ENCODE peak calls at places on chromosomes 4 and X, in nine cellular contexts. K is GM12891, M is body of pancreas, R is lower leg skin, V is tibial nerve, A is vagina, T is A549, Z is sigmoid colon, X is suprapubic skin. B is an unnamed sample.

GRCh38 chr4:48305508-48305907 is 35.8 kb upstream of the SLAIN2 start:
- DNase-seq in K (no peak), M (no peak), R (no peak), V (no peak), A (no peak), T (no peak), Z (no peak), X (no peak), B (no peak)

GRCh38 chr4:159503243-159503642 is 400.4 kb downstream of the RAPGEF2 start:
- DNase-seq in K (no peak), M (no peak), R (no peak), V (no peak), A (no peak), T (no peak), Z (no peak), X (no peak), B (no peak)

GRCh38 chrX:37405954-37406353 is 56.8 kb downstream of the PRRG1 start:
- DNase-seq in K (no peak), M (no peak), R (no peak), V (no peak), A (no peak), T (no peak), Z (no peak), X (no peak), B (no peak)

GRCh38 chr4:72505314-72505744 is 63.7 kb downstream of the ADAMTS3 start:
- DNase-seq in K (no peak), M (peak), R (no peak), V (no peak), A (no peak), T (peak), Z (no peak), X (no peak), B (no peak)

GRCh38 chr4:73852771-73853170 is 325 bp upstream of the PF4V1 start:
- DNase-seq in K (no peak), M (no peak), R (no peak), V (no peak), A (no peak), T (no peak), Z (no peak), X (no peak), B (no peak)

GRCh38 chr4:151806511-151806927 is 45.7 kb upstream of the GATB start:
- DNase-seq in K (no peak), M (no peak), R (no peak), V (no peak), A (no peak), T (no peak), Z (no peak), X (no peak), B (peak)

GRCh38 chr4:119040711-119041185 is 94.9 kb upstream of the MYOZ2 start:
- DNase-seq in K (no peak), M (no peak), R (no peak), V (no peak), A (no peak), T (no peak), Z (no peak), X (no peak), B (no peak)

GRCh38 chrX:16392597-16392996 is 225.3 kb downstream of the MAGEB17 start:
- DNase-seq in K (no peak), M (no peak), R (no peak), V (no peak), A (no peak), T (no peak), Z (no peak), X (no peak), B (no peak)

GRCh38 chr4:15659768-15660394 is 4.7 kb upstream of the FBXL5 start:
- DNase-seq in K (no peak), M (no peak), R (peak), V (no peak), A (no peak), T (no peak), Z (no peak), X (no peak), B (no peak)

GRCh38 chrX:44872319-44872816 is 620 bp upstream of the KDM6A start:
- DNase-seq in K (no peak), M (peak), R (peak), V (peak), A (no peak), T (no peak), Z (peak), X (peak), B (no peak)

GRCh38 chrX:10769696-10770619 is 149.6 kb upstream of the MID1 start:
- DNase-seq in K (no peak), M (no peak), R (no peak), V (no peak), A (no peak), T (no peak), Z (no peak), X (no peak), B (no peak)

GRCh38 chrX:69968956-69969355 is 80.8 kb downstream of the AWAT2 start:
- DNase-seq in K (no peak), M (no peak), R (no peak), V (peak), A (no peak), T (no peak), Z (no peak), X (no peak), B (no peak)

GRCh38 chr4:76830612-76831474 is 67.1 kb downstream of the SOWAHB start:
- DNase-seq in K (no peak), M (peak), R (no peak), V (no peak), A (no peak), T (peak), Z (no peak), X (no peak), B (peak)

GRCh38 chr4:144799486-144799885 is 153.5 kb downstream of the HHIP start:
- DNase-seq in K (no peak), M (no peak), R (no peak), V (no peak), A (no peak), T (no peak), Z (no peak), X (no peak), B (no peak)

GRCh38 chr4:138405934-138406567 is 163.9 kb upstream of the SLC7A11 start:
- DNase-seq in K (no peak), M (no peak), R (no peak), V (no peak), A (no peak), T (no peak), Z (no peak), X (no peak), B (no peak)

DNA sequence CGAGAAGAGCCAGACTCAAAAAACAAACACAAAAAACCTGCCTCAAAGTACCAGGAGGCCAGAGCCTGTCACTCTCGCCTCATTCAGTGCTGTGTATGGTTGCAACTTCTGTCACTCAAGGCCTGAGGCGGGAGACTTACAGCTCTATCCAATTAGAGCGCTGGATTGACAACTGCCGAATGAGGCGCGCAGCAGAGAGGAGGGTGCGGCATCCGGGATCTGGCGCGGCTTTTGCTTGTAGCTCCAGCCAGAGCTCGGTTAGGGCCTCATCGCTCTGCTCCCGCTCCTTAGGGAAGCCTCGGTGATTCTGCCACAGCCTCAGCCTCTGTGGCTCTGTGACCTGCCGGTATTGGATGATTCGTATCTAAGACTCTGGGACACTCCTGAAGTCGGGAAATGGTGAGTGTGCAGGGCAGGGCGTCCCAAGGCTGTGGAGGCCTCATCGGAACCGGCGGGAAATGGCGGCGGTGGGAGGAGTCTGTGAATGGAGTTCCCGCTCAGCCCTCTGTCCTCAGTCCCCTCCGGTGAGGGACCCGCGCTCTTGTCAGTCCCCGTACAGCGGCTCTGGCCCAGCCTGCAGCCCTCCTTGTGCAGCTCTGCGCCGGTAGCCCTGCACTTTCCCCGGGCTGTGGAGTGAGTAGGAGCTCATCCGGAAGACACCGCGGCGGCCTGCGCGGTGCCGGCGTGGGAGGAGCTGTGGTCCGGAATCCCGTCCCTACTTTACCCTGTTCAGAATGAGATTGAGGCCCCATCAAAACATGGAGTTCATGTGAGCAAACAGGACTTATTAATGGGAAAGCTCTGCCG is at the start of gene ZNF718:
- DNase-seq in K (peak), M (peak), R (peak), V (peak), A (peak), T (peak), Z (peak), X (peak), B (no peak)
- TF ChIP-seq POLR2A in K (peak), M (peak), R (no peak), V (peak), A (peak), T (peak), Z (peak), X (no peak), B (peak)

GRCh38 chr4:183659029-183659870 is at the start of the genes RWDD4 and TRAPPC11:
- DNase-seq in K (peak), M (peak), R (peak), V (peak), A (no peak), T (peak), Z (peak), X (peak), B (peak)
- TF ChIP-seq POLR2A in K (no peak), M (peak), R (no peak), V (peak), A (peak), T (peak), Z (peak), X (peak), B (peak)

GRCh38 chr4:98659741-98660507 is 1.5 kb upstream of the TSPAN5 start:
- DNase-seq in K (no peak), M (no peak), R (no peak), V (no peak), A (no peak), T (peak), Z (no peak), X (no peak), B (peak)
- TF ChIP-seq POLR2A in K (no peak), M (no peak), R (no peak), V (no peak), A (no peak), T (no peak), Z (no peak), X (no peak), B (no peak)

GRCh38 chr4:155299103-155299502 is 77.7 kb downstream of the MAP9 start:
- DNase-seq in K (no peak), M (no peak), R (no peak), V (no peak), A (no peak), T (no peak), Z (no peak), X (no peak), B (no peak)

GRCh38 chr4:155307731-155308277 is 69.0 kb downstream of the MAP9 start:
- DNase-seq in K (no peak), M (no peak), R (no peak), V (no peak), A (no peak), T (no peak), Z (no peak), X (no peak), B (no peak)

GRCh38 chr4:155305619-155306018 is 71.1 kb downstream of the MAP9 start:
- DNase-seq in K (no peak), M (no peak), R (no peak), V (no peak), A (no peak), T (no peak), Z (no peak), X (no peak), B (no peak)

DNA sequence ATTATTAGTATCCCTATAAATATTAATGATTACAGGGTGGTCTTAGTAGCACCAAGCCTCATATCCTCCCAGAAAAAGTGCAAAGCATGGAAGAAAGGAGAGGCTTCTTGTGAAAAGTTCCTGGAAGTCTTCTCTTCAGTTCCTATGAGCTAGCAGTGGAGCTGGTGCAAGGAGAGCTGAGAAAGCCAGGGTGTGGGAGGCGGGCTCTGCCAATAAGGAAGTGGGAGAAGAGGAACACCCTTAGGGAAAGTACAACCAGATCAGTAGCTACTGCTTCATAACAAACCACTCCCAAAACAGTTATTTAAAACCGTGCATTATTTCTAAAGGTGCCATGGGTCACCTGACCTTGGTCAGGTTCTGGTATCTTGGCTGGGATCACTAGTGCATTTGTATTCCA is 72.4 kb downstream of the MAP9 start:
- DNase-seq in K (no peak), M (no peak), R (no peak), V (no peak), A (no peak), T (no peak), Z (no peak), X (no peak), B (no peak)
- TF ChIP-seq POLR2A in K (no peak), M (no peak), R (no peak), V (no peak), A (no peak), T (no peak), Z (no peak), X (no peak), B (no peak)

DNA sequence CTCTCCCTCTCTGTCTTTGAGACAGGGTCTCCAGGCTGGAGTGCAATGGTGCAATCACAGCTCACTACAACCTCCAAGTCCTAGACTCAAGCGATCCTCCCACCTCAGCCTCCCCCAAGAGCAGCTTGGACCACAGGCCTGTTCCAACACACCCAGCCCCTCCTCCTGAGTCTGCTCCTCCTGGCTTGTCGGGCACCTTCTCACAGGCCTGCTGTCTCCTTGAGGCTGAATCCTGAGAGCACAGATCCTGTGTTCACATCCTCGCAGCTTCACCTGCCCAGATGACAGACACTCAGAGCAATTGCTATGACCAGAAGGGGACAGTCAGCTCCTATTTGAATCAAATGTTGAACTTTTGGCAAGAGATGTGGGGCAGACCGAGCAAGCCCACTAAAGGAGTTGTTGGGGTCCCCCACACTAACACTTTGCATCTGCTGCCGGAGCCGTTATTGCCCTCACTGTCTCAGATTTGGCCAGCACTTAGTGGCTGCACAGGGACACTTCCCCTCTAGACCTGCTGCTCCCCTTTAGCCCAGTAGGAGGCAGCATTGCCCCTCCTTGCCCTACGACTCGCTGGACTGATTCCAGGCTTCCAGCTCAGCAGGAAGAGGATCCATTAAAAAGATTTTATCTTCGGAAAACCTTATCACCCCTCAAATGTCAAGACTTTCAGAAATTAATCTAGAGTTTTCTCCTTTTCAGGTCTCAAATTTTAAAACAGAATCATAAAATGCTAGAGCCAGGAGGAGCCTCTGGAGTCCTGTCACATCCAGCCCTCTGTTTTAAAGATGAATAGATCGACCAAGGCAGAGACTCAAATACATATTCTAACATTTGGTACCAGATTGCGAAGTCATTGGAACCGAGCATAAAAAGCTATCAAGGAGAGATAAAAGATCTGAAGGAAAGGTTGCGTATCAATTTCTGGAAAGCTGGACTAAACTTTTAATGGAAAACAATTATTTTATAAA is 113.7 kb downstream of the USP46 start:
- DNase-seq in K (peak), M (peak), R (peak), V (peak), A (no peak), T (peak), Z (peak), X (no peak), B (peak)
- TF ChIP-seq POLR2A in K (no peak), M (no peak), R (no peak), V (no peak), A (no peak), T (no peak), Z (no peak), X (no peak), B (no peak)

GRCh38 chr4:83535945-83536648 is at the start of gene GPAT3:
- DNase-seq in K (peak), M (peak), R (peak), V (peak), A (no peak), T (peak), Z (peak), X (peak), B (peak)
- TF ChIP-seq POLR2A in K (no peak), M (peak), R (no peak), V (peak), A (peak), T (no peak), Z (peak), X (no peak), B (no peak)

DNA sequence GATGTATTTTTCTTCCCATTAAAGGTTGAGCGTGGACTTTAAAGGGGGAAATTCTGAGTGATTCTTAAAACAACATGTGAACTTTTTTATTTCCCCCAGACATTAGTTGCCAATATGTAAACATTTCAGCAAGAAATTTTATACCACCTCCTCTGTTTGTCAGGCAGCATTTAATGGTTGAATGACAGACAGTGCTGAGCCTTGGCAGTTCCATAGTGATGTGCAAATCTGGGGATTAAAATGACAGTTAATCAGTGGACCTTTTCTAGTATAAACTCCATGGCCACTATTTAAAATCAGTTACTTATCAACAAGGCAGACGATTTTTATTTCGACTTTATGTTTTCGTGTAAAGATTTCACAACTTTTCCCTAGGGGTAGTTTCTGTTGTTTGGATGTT is 83.5 kb downstream of the FAT4 start:
- DNase-seq in K (no peak), M (no peak), R (no peak), V (no peak), A (no peak), T (no peak), Z (no peak), X (no peak), B (no peak)
- TF ChIP-seq POLR2A in K (no peak), M (no peak), R (no peak), V (no peak), A (no peak), T (no peak), Z (no peak), X (no peak), B (no peak)

DNA sequence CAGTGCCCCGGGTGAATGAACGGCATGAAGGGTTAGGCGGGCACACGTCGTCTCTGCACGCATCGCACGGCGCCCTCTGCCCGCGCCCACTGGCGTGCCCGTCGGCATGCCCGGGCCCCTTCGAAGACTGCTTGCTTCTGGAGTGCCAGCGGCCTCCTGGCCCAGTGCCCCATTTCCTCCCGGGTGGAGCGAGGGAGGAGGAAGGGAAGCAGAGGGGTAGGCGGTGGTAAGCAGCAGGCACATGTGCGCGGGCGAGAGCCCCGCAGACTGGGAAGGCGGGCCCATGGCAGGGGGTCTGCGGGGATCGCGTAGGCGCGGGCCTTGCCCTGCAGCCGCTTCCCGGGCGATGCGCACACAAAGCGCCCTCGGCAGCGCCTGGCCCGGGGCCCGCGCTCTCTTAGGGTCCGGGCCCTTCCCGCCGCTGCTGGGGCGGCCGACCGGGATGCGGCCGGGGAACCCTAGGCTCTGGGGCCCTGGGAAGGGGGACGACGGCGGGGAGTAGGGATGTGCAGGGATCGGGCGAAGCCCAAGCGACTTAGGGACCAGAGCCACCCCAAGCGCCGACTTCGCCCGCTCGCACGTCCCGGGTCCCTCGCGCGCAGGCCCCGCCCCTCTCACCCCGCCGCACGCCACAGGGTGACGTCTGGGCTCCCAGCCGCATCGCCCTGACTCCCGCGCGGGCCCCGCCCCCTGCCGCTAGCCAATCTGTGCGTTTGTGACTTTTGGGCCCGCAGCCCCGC is 866 bp upstream of the EMD start:
- DNase-seq in K (no peak), M (peak), R (peak), V (no peak), A (no peak), T (no peak), Z (peak), X (no peak), B (no peak)
- TF ChIP-seq POLR2A in K (peak), M (peak), R (no peak), V (peak), A (peak), T (peak), Z (peak), X (no peak), B (peak)

GRCh38 chr4:88591787-88592599 is at the start of gene HERC3:
- DNase-seq in K (peak), M (peak), R (peak), V (peak), A (no peak), T (peak), Z (peak), X (peak), B (peak)
- TF ChIP-seq POLR2A in K (no peak), M (peak), R (no peak), V (peak), A (peak), T (no peak), Z (peak), X (no peak), B (peak)